ENCODE peak calls at places on chromosomes 3 and 15, in nine cellular contexts. One of them, this sample, is unnamed.
A peak's percentile ranks its signal among the peaks of the same experiment; 100 is the strongest.

GRCh38 chr15:83999396-84000120 is 236.0 kb upstream of the GOLGA6L4 start:
- DNase-seq in effector CD4-positive, alpha-beta T cell: no peak
- DNase-seq in GF-D8: no peak
- DNase-seq in HTR-8/SVneo: peak; percentile 26
- DNase-seq in CD8-positive, alpha-beta memory T cell: no peak
- DNase-seq in lung: no peak
- DNase-seq in NCI-H1436 treated with DMSO at 0.1 percent for 48 hours: no peak
- DNase-seq in mucosa of descending colon: no peak
- DNase-seq in sciatic nerve: no peak
- DNase-seq in this sample: no peak

GRCh38 chr3:53796161-53796560 is 50.1 kb downstream of the CHDH start:
- DNase-seq in effector CD4-positive, alpha-beta T cell: no peak
- DNase-seq in GF-D8: no peak
- DNase-seq in HTR-8/SVneo: no peak
- DNase-seq in CD8-positive, alpha-beta memory T cell: no peak
- DNase-seq in lung: no peak
- DNase-seq in NCI-H1436 treated with DMSO at 0.1 percent for 48 hours: no peak
- DNase-seq in mucosa of descending colon: peak; percentile 39
- DNase-seq in sciatic nerve: no peak
- DNase-seq in this sample: no peak

GRCh38 chr15:98620020-98620419 is 28.3 kb upstream of the IGF1R start:
- DNase-seq in effector CD4-positive, alpha-beta T cell: no peak
- DNase-seq in GF-D8: no peak
- DNase-seq in HTR-8/SVneo: no peak
- DNase-seq in CD8-positive, alpha-beta memory T cell: no peak
- DNase-seq in lung: no peak
- DNase-seq in NCI-H1436 treated with DMSO at 0.1 percent for 48 hours: no peak
- DNase-seq in mucosa of descending colon: no peak
- DNase-seq in sciatic nerve: no peak
- DNase-seq in this sample: no peak

GRCh38 chr15:92906563-92907081 is 6.5 kb downstream of the CHD2 start:
- DNase-seq in effector CD4-positive, alpha-beta T cell: peak; percentile 44
- DNase-seq in GF-D8: no peak
- DNase-seq in HTR-8/SVneo: no peak
- DNase-seq in CD8-positive, alpha-beta memory T cell: no peak
- DNase-seq in lung: no peak
- DNase-seq in NCI-H1436 treated with DMSO at 0.1 percent for 48 hours: no peak
- DNase-seq in mucosa of descending colon: no peak
- DNase-seq in sciatic nerve: no peak
- DNase-seq in this sample: no peak

GRCh38 chr3:171383206-171384018 is 76.8 kb downstream of the TNIK start:
- DNase-seq in effector CD4-positive, alpha-beta T cell: no peak
- DNase-seq in GF-D8: no peak
- DNase-seq in HTR-8/SVneo: no peak
- DNase-seq in CD8-positive, alpha-beta memory T cell: no peak
- DNase-seq in lung: no peak
- DNase-seq in NCI-H1436 treated with DMSO at 0.1 percent for 48 hours: no peak
- DNase-seq in mucosa of descending colon: no peak
- DNase-seq in sciatic nerve: no peak
- DNase-seq in this sample: no peak

GRCh38 chr3:71251156-71251775 is 332.3 kb downstream of the FOXP1 start:
- DNase-seq in effector CD4-positive, alpha-beta T cell: no peak
- DNase-seq in GF-D8: no peak
- DNase-seq in HTR-8/SVneo: peak; percentile 53
- DNase-seq in CD8-positive, alpha-beta memory T cell: no peak
- DNase-seq in lung: no peak
- DNase-seq in NCI-H1436 treated with DMSO at 0.1 percent for 48 hours: no peak
- DNase-seq in mucosa of descending colon: no peak
- DNase-seq in sciatic nerve: no peak
- DNase-seq in this sample: no peak

GRCh38 chr3:40971191-40972168 is 227.8 kb upstream of the CTNNB1 start:
- DNase-seq in effector CD4-positive, alpha-beta T cell: no peak
- DNase-seq in GF-D8: peak; percentile 65
- DNase-seq in HTR-8/SVneo: peak; percentile 57
- DNase-seq in CD8-positive, alpha-beta memory T cell: no peak
- DNase-seq in lung: peak; percentile 86
- DNase-seq in NCI-H1436 treated with DMSO at 0.1 percent for 48 hours: no peak
- DNase-seq in mucosa of descending colon: peak; percentile 71
- DNase-seq in sciatic nerve: peak; percentile 84
- DNase-seq in this sample: no peak

GRCh38 chr15:23854535-23855252 is 167.6 kb upstream of the NDN start:
- DNase-seq in effector CD4-positive, alpha-beta T cell: no peak
- DNase-seq in GF-D8: no peak
- DNase-seq in HTR-8/SVneo: no peak
- DNase-seq in CD8-positive, alpha-beta memory T cell: no peak
- DNase-seq in lung: no peak
- DNase-seq in NCI-H1436 treated with DMSO at 0.1 percent for 48 hours: no peak
- DNase-seq in mucosa of descending colon: no peak
- DNase-seq in sciatic nerve: no peak
- DNase-seq in this sample: peak; percentile 32

GRCh38 chr3:71859128-71859519 is 74.2 kb upstream of the PROK2 start:
- DNase-seq in effector CD4-positive, alpha-beta T cell: no peak
- DNase-seq in GF-D8: peak; percentile 79
- DNase-seq in HTR-8/SVneo: peak; percentile 10
- DNase-seq in CD8-positive, alpha-beta memory T cell: no peak
- DNase-seq in lung: no peak
- DNase-seq in NCI-H1436 treated with DMSO at 0.1 percent for 48 hours: peak; percentile 2
- DNase-seq in mucosa of descending colon: peak; percentile 31
- DNase-seq in sciatic nerve: no peak
- DNase-seq in this sample: peak; percentile 29

GRCh38 chr3:71602256-71602655 is 18.7 kb upstream of the FOXP1 start:
- DNase-seq in effector CD4-positive, alpha-beta T cell: no peak
- DNase-seq in GF-D8: no peak
- DNase-seq in HTR-8/SVneo: no peak
- DNase-seq in CD8-positive, alpha-beta memory T cell: no peak
- DNase-seq in lung: no peak
- DNase-seq in NCI-H1436 treated with DMSO at 0.1 percent for 48 hours: no peak
- DNase-seq in mucosa of descending colon: peak; percentile 19
- DNase-seq in sciatic nerve: no peak
- DNase-seq in this sample: no peak

GRCh38 chr15:65873271-65873670 is 4.0 kb downstream of the RAB11A start:
- DNase-seq in effector CD4-positive, alpha-beta T cell: no peak
- DNase-seq in GF-D8: no peak
- DNase-seq in HTR-8/SVneo: no peak
- DNase-seq in CD8-positive, alpha-beta memory T cell: no peak
- DNase-seq in lung: no peak
- DNase-seq in NCI-H1436 treated with DMSO at 0.1 percent for 48 hours: no peak
- DNase-seq in mucosa of descending colon: no peak
- DNase-seq in sciatic nerve: no peak
- DNase-seq in this sample: no peak

GRCh38 chr3:129022114-129022994 is 21.2 kb downstream of the EFCC1 start:
- DNase-seq in effector CD4-positive, alpha-beta T cell: no peak
- DNase-seq in GF-D8: no peak
- DNase-seq in HTR-8/SVneo: no peak
- DNase-seq in CD8-positive, alpha-beta memory T cell: no peak
- DNase-seq in lung: peak; percentile 68
- DNase-seq in NCI-H1436 treated with DMSO at 0.1 percent for 48 hours: no peak
- DNase-seq in mucosa of descending colon: peak; percentile 64
- DNase-seq in sciatic nerve: peak; percentile 72
- DNase-seq in this sample: no peak

GRCh38 chr15:94526071-94526689 is 294.8 kb downstream of the MCTP2 start:
- DNase-seq in effector CD4-positive, alpha-beta T cell: no peak
- DNase-seq in GF-D8: no peak
- DNase-seq in HTR-8/SVneo: no peak
- DNase-seq in CD8-positive, alpha-beta memory T cell: no peak
- DNase-seq in lung: no peak
- DNase-seq in NCI-H1436 treated with DMSO at 0.1 percent for 48 hours: no peak
- DNase-seq in mucosa of descending colon: no peak
- DNase-seq in sciatic nerve: no peak
- DNase-seq in this sample: no peak

GRCh38 chr3:67377299-67377698 is 277.1 kb downstream of the SUCLG2 start:
- DNase-seq in effector CD4-positive, alpha-beta T cell: no peak
- DNase-seq in GF-D8: no peak
- DNase-seq in HTR-8/SVneo: no peak
- DNase-seq in CD8-positive, alpha-beta memory T cell: no peak
- DNase-seq in lung: no peak
- DNase-seq in NCI-H1436 treated with DMSO at 0.1 percent for 48 hours: no peak
- DNase-seq in mucosa of descending colon: no peak
- DNase-seq in sciatic nerve: no peak
- DNase-seq in this sample: no peak

GRCh38 chr15:29024681-29025080 is 138.9 kb downstream of the APBA2 start:
- DNase-seq in effector CD4-positive, alpha-beta T cell: no peak
- DNase-seq in GF-D8: no peak
- DNase-seq in HTR-8/SVneo: no peak
- DNase-seq in CD8-positive, alpha-beta memory T cell: no peak
- DNase-seq in lung: no peak
- DNase-seq in NCI-H1436 treated with DMSO at 0.1 percent for 48 hours: no peak
- DNase-seq in mucosa of descending colon: no peak
- DNase-seq in sciatic nerve: no peak
- DNase-seq in this sample: no peak

GRCh38 chr3:16204751-16205150 is 30.3 kb downstream of the GALNT15 start:
- DNase-seq in effector CD4-positive, alpha-beta T cell: no peak
- DNase-seq in GF-D8: no peak
- DNase-seq in HTR-8/SVneo: no peak
- DNase-seq in CD8-positive, alpha-beta memory T cell: no peak
- DNase-seq in lung: no peak
- DNase-seq in NCI-H1436 treated with DMSO at 0.1 percent for 48 hours: no peak
- DNase-seq in mucosa of descending colon: no peak
- DNase-seq in sciatic nerve: no peak
- DNase-seq in this sample: no peak

GRCh38 chr15:62907275-62907674 is 135.3 kb upstream of the TPM1 start:
- DNase-seq in effector CD4-positive, alpha-beta T cell: no peak
- DNase-seq in GF-D8: no peak
- DNase-seq in HTR-8/SVneo: no peak
- DNase-seq in CD8-positive, alpha-beta memory T cell: no peak
- DNase-seq in lung: no peak
- DNase-seq in NCI-H1436 treated with DMSO at 0.1 percent for 48 hours: no peak
- DNase-seq in mucosa of descending colon: no peak
- DNase-seq in sciatic nerve: no peak
- DNase-seq in this sample: no peak

GRCh38 chr15:71194286-71194685 is 79.0 kb downstream of the THSD4 start:
- DNase-seq in effector CD4-positive, alpha-beta T cell: no peak
- DNase-seq in GF-D8: no peak
- DNase-seq in HTR-8/SVneo: no peak
- DNase-seq in CD8-positive, alpha-beta memory T cell: no peak
- DNase-seq in lung: no peak
- DNase-seq in NCI-H1436 treated with DMSO at 0.1 percent for 48 hours: no peak
- DNase-seq in mucosa of descending colon: no peak
- DNase-seq in sciatic nerve: no peak
- DNase-seq in this sample: no peak

GRCh38 chr15:52439470-52439869 is 89.2 kb downstream of the MYO5A start:
- DNase-seq in effector CD4-positive, alpha-beta T cell: no peak
- DNase-seq in GF-D8: no peak
- DNase-seq in HTR-8/SVneo: no peak
- DNase-seq in CD8-positive, alpha-beta memory T cell: no peak
- DNase-seq in lung: no peak
- DNase-seq in NCI-H1436 treated with DMSO at 0.1 percent for 48 hours: no peak
- DNase-seq in mucosa of descending colon: no peak
- DNase-seq in sciatic nerve: no peak
- DNase-seq in this sample: no peak

GRCh38 chr15:74312445-74313007 is 54.9 kb downstream of the CYP11A1 start:
- DNase-seq in effector CD4-positive, alpha-beta T cell: no peak
- DNase-seq in GF-D8: no peak
- DNase-seq in HTR-8/SVneo: no peak
- DNase-seq in CD8-positive, alpha-beta memory T cell: no peak
- DNase-seq in lung: no peak
- DNase-seq in NCI-H1436 treated with DMSO at 0.1 percent for 48 hours: peak; percentile 93
- DNase-seq in mucosa of descending colon: no peak
- DNase-seq in sciatic nerve: no peak
- DNase-seq in this sample: no peak

GRCh38 chr15:77032647-77033416 is 37.9 kb downstream of the PSTPIP1 start:
- DNase-seq in effector CD4-positive, alpha-beta T cell: no peak
- DNase-seq in GF-D8: no peak
- DNase-seq in HTR-8/SVneo: no peak
- DNase-seq in CD8-positive, alpha-beta memory T cell: peak; percentile 0
- DNase-seq in lung: no peak
- DNase-seq in NCI-H1436 treated with DMSO at 0.1 percent for 48 hours: no peak
- DNase-seq in mucosa of descending colon: peak; percentile 3
- DNase-seq in sciatic nerve: no peak
- DNase-seq in this sample: no peak

GRCh38 chr3:64224826-64225606 is at the start of gene PRICKLE2:
- DNase-seq in effector CD4-positive, alpha-beta T cell: no peak
- DNase-seq in GF-D8: no peak
- DNase-seq in HTR-8/SVneo: peak; percentile 50
- DNase-seq in CD8-positive, alpha-beta memory T cell: no peak
- DNase-seq in lung: no peak
- DNase-seq in NCI-H1436 treated with DMSO at 0.1 percent for 48 hours: no peak
- DNase-seq in mucosa of descending colon: peak; percentile 53
- DNase-seq in sciatic nerve: peak; percentile 90
- DNase-seq in this sample: no peak

GRCh38 chr3:33722626-33723370 is 4.7 kb upstream of the CLASP2 start:
- DNase-seq in effector CD4-positive, alpha-beta T cell: no peak
- DNase-seq in GF-D8: no peak
- DNase-seq in HTR-8/SVneo: no peak
- DNase-seq in CD8-positive, alpha-beta memory T cell: no peak
- DNase-seq in lung: no peak
- DNase-seq in NCI-H1436 treated with DMSO at 0.1 percent for 48 hours: no peak
- DNase-seq in mucosa of descending colon: no peak
- DNase-seq in sciatic nerve: no peak
- DNase-seq in this sample: no peak

GRCh38 chr15:88344786-88345185 is 88.2 kb upstream of the NTRK3 start:
- DNase-seq in effector CD4-positive, alpha-beta T cell: no peak
- DNase-seq in GF-D8: no peak
- DNase-seq in HTR-8/SVneo: no peak
- DNase-seq in CD8-positive, alpha-beta memory T cell: no peak
- DNase-seq in lung: no peak
- DNase-seq in NCI-H1436 treated with DMSO at 0.1 percent for 48 hours: no peak
- DNase-seq in mucosa of descending colon: no peak
- DNase-seq in sciatic nerve: no peak
- DNase-seq in this sample: no peak

GRCh38 chr15:45551691-45552090 is 29.1 kb upstream of the SLC30A4 start:
- DNase-seq in effector CD4-positive, alpha-beta T cell: no peak
- DNase-seq in GF-D8: no peak
- DNase-seq in HTR-8/SVneo: no peak
- DNase-seq in CD8-positive, alpha-beta memory T cell: no peak
- DNase-seq in lung: no peak
- DNase-seq in NCI-H1436 treated with DMSO at 0.1 percent for 48 hours: no peak
- DNase-seq in mucosa of descending colon: no peak
- DNase-seq in sciatic nerve: no peak
- DNase-seq in this sample: no peak

GRCh38 chr3:101643861-101644613 is 32.9 kb downstream of the ZBTB11 start:
- DNase-seq in effector CD4-positive, alpha-beta T cell: peak; percentile 9
- DNase-seq in GF-D8: peak; percentile 75
- DNase-seq in HTR-8/SVneo: no peak
- DNase-seq in CD8-positive, alpha-beta memory T cell: no peak
- DNase-seq in lung: no peak
- DNase-seq in NCI-H1436 treated with DMSO at 0.1 percent for 48 hours: no peak
- DNase-seq in mucosa of descending colon: peak; percentile 4
- DNase-seq in sciatic nerve: no peak
- DNase-seq in this sample: peak; percentile 47

GRCh38 chr3:4688411-4688810 is 195.3 kb downstream of the ITPR1 start:
- DNase-seq in effector CD4-positive, alpha-beta T cell: no peak
- DNase-seq in GF-D8: no peak
- DNase-seq in HTR-8/SVneo: no peak
- DNase-seq in CD8-positive, alpha-beta memory T cell: no peak
- DNase-seq in lung: no peak
- DNase-seq in NCI-H1436 treated with DMSO at 0.1 percent for 48 hours: no peak
- DNase-seq in mucosa of descending colon: no peak
- DNase-seq in sciatic nerve: no peak
- DNase-seq in this sample: no peak

GRCh38 chr3:82044918-82045715 is 283.7 kb upstream of the GBE1 start:
- DNase-seq in effector CD4-positive, alpha-beta T cell: no peak
- DNase-seq in GF-D8: no peak
- DNase-seq in HTR-8/SVneo: no peak
- DNase-seq in CD8-positive, alpha-beta memory T cell: no peak
- DNase-seq in lung: no peak
- DNase-seq in NCI-H1436 treated with DMSO at 0.1 percent for 48 hours: peak; percentile 64
- DNase-seq in mucosa of descending colon: no peak
- DNase-seq in sciatic nerve: no peak
- DNase-seq in this sample: no peak

GRCh38 chr3:158672293-158673176 is at the start of gene LXN:
- DNase-seq in effector CD4-positive, alpha-beta T cell: peak; percentile 79
- DNase-seq in GF-D8: peak; percentile 66
- DNase-seq in HTR-8/SVneo: peak; percentile 72
- DNase-seq in CD8-positive, alpha-beta memory T cell: peak; percentile 69
- DNase-seq in lung: peak; percentile 88
- DNase-seq in NCI-H1436 treated with DMSO at 0.1 percent for 48 hours: no peak
- DNase-seq in mucosa of descending colon: peak; percentile 94
- DNase-seq in sciatic nerve: peak; percentile 88
- DNase-seq in this sample: peak; percentile 46

GRCh38 chr3:178562869-178563232 is 26.6 kb downstream of the KCNMB2 start:
- DNase-seq in effector CD4-positive, alpha-beta T cell: no peak
- DNase-seq in GF-D8: no peak
- DNase-seq in HTR-8/SVneo: no peak
- DNase-seq in CD8-positive, alpha-beta memory T cell: no peak
- DNase-seq in lung: no peak
- DNase-seq in NCI-H1436 treated with DMSO at 0.1 percent for 48 hours: no peak
- DNase-seq in mucosa of descending colon: no peak
- DNase-seq in sciatic nerve: no peak
- DNase-seq in this sample: no peak

GRCh38 chr15:101068961-101069734 is 150.0 kb downstream of the LRRK1 start:
- DNase-seq in effector CD4-positive, alpha-beta T cell: no peak
- DNase-seq in GF-D8: no peak
- DNase-seq in HTR-8/SVneo: peak; percentile 31
- DNase-seq in CD8-positive, alpha-beta memory T cell: no peak
- DNase-seq in lung: no peak
- DNase-seq in NCI-H1436 treated with DMSO at 0.1 percent for 48 hours: no peak
- DNase-seq in mucosa of descending colon: no peak
- DNase-seq in sciatic nerve: no peak
- DNase-seq in this sample: no peak

This sample was measured in DND-41.